ENCODE peak calls at places on chromosomes 5 and 9, in seven cellular contexts. A is effector CD4-positive, alpha-beta T cell; C is NCI-H1105 treated with DMSO at 0.1 percent for 48 hours; V is NCI-H2029; B is germinal center; Z is naive thymus-derived CD4-positive, alpha-beta T cell; I is islet precursor cell. H is an unnamed sample.

GRCh38 chr9:110340306-110340705 is 2.6 kb upstream of the TXNDC8 start:
- DNase-seq in A (no peak), C (no peak), V (no peak), B (no peak), Z (no peak), I (peak), H (no peak)

GRCh38 chr9:136542246-136543041 is 3.4 kb downstream of the NOTCH1 start:
- DNase-seq in A (no peak), C (no peak), V (no peak), B (no peak), Z (no peak), I (no peak), H (no peak)

GRCh38 chr9:76567086-76567485 is 108.1 kb downstream of the GCNT1 start:
- DNase-seq in A (no peak), C (no peak), V (no peak), B (no peak), Z (no peak), I (no peak), H (no peak)

GRCh38 chr9:108786756-108787663 is 68.8 kb downstream of the ACTL7B start:
- DNase-seq in A (no peak), C (no peak), V (no peak), B (no peak), Z (no peak), I (peak), H (no peak)

GRCh38 chr5:1476181-1476966 is 31.1 kb upstream of the SLC6A3 start:
- DNase-seq in A (no peak), C (no peak), V (no peak), B (no peak), Z (no peak), I (no peak), H (no peak)

GRCh38 chr5:178382689-178383276 is 150.2 kb upstream of the PHYKPL start:
- DNase-seq in A (no peak), C (peak), V (no peak), B (no peak), Z (no peak), I (no peak), H (no peak)

GRCh38 chr5:75584641-75585040 is 26.6 kb upstream of the ANKDD1B start:
- DNase-seq in A (no peak), C (no peak), V (no peak), B (no peak), Z (no peak), I (no peak), H (no peak)

GRCh38 chr9:110583237-110583636 is 3.7 kb upstream of the SVEP1 start:
- DNase-seq in A (no peak), C (no peak), V (no peak), B (no peak), Z (no peak), I (no peak), H (no peak)

GRCh38 chr9:129995409-129996160 is 47.4 kb downstream of the FNBP1 start:
- DNase-seq in A (no peak), C (no peak), V (no peak), B (no peak), Z (no peak), I (no peak), H (no peak)

GRCh38 chr5:174311531-174312269 is 266.2 kb downstream of the NSG2 start:
- DNase-seq in A (peak), C (peak), V (peak), B (peak), Z (peak), I (peak), H (peak)

GRCh38 chr5:57306359-57306758 is 132.5 kb downstream of the GPBP1 start:
- DNase-seq in A (no peak), C (no peak), V (no peak), B (no peak), Z (no peak), I (no peak), H (no peak)